ENCODE peak calls at places on chromosomes 2 and 18, in six cellular contexts. B is upper lobe of right lung, W is mesothelial cell of epicardium, O is GM06990, C is cardiac muscle cell, Q is fibroblast of lung. A is an unnamed sample.

GRCh38 chr18:22434973-22435608 is 17.4 kb upstream of the CTAGE1 start:
- DNase-seq in B (no peak), W (no peak), O (no peak), C (peak; percentile 58), Q (peak; percentile 65), A (no peak)

GRCh38 chr2:237594514-237594871 is 4.0 kb upstream of the RAB17 start:
- DNase-seq in B (no peak), W (no peak), O (no peak), C (peak; percentile 53), Q (no peak), A (no peak)

GRCh38 chr18:58772161-58772560 is 92.5 kb upstream of the ZNF532 start:
- DNase-seq in B (no peak), W (no peak), O (no peak), C (no peak), Q (no peak), A (no peak)

GRCh38 chr2:168245074-168245825 is 2.1 kb downstream of the STK39 start:
- DNase-seq in B (no peak), W (no peak), O (no peak), C (peak; percentile 15), Q (peak; percentile 20), A (no peak)

GRCh38 chr2:96873651-96874096 is 3.8 kb upstream of the SEMA4C start:
- DNase-seq in B (no peak), W (no peak), O (no peak), C (no peak), Q (no peak), A (no peak)

GRCh38 chr2:2587364-2587763 is 256.3 kb upstream of the MYT1L start:
- DNase-seq in B (no peak), W (no peak), O (no peak), C (no peak), Q (no peak), A (no peak)

GRCh38 chr2:172370821-172371455 is 56.4 kb upstream of the ITGA6 start:
- DNase-seq in B (no peak), W (no peak), O (no peak), C (no peak), Q (no peak), A (no peak)

GRCh38 chr18:14124689-14125088 is 7.5 kb downstream of the ZNF519 start:
- DNase-seq in B (no peak), W (no peak), O (no peak), C (no peak), Q (no peak), A (no peak)

GRCh38 chr2:100460904-100461303 is 9.4 kb upstream of the NMS start:
- DNase-seq in B (no peak), W (no peak), O (no peak), C (no peak), Q (no peak), A (no peak)

GRCh38 chr2:138000796-138001195 is 36.5 kb downstream of the HNMT start:
- DNase-seq in B (no peak), W (no peak), O (no peak), C (no peak), Q (no peak), A (no peak)

GRCh38 chr2:127640082-127641072 is 5.6 kb upstream of the GPR17 start:
- DNase-seq in B (no peak), W (no peak), O (peak; percentile 73), C (no peak), Q (no peak), A (no peak)

GRCh38 chr2:11774600-11774999 is 28.2 kb downstream of the LPIN1 start:
- DNase-seq in B (no peak), W (no peak), O (no peak), C (no peak), Q (no peak), A (no peak)

GRCh38 chr18:78703297-78703696 is 276.3 kb upstream of the SALL3 start:
- DNase-seq in B (no peak), W (no peak), O (no peak), C (no peak), Q (no peak), A (no peak)

GRCh38 chr18:74530584-74530862 is 3.8 kb upstream of the CNDP1 start:
- DNase-seq in B (no peak), W (no peak), O (no peak), C (no peak), Q (no peak), A (no peak)

GRCh38 chr18:70382032-70382431 is 93.2 kb downstream of the SOCS6 start:
- DNase-seq in B (no peak), W (no peak), O (no peak), C (no peak), Q (no peak), A (no peak)

GRCh38 chr2:219252900-219253752 is at the start of gene TUBA4B:
- DNase-seq in B (peak; percentile 80), W (no peak), O (peak; percentile 69), C (no peak), Q (no peak), A (no peak)

GRCh38 chr2:164138750-164139149 is 402.9 kb upstream of the FIGN start:
- DNase-seq in B (no peak), W (no peak), O (no peak), C (no peak), Q (no peak), A (no peak)

GRCh38 chr2:75099521-75099922 is 99.8 kb downstream of the TACR1 start:
- DNase-seq in B (no peak), W (no peak), O (no peak), C (no peak), Q (no peak), A (no peak)

GRCh38 chr2:160477032-160477431 is 16.6 kb downstream of the RBMS1 start:
- DNase-seq in B (no peak), W (no peak), O (no peak), C (no peak), Q (no peak), A (no peak)

GRCh38 chr18:59835656-59836379 is 64.0 kb upstream of the PMAIP1 start:
- DNase-seq in B (no peak), W (no peak), O (peak; percentile 64), C (no peak), Q (no peak), A (peak; percentile 51)

GRCh38 chr2:33457588-33458247 is 18.7 kb upstream of the RASGRP3 start:
- DNase-seq in B (no peak), W (no peak), O (no peak), C (peak; percentile 28), Q (peak; percentile 86), A (no peak)

GRCh38 chr2:67986258-67986657 is 76.5 kb downstream of the C1D start:
- DNase-seq in B (no peak), W (no peak), O (no peak), C (no peak), Q (no peak), A (no peak)
- TF ChIP-seq CTCF in B (no peak), W (no peak), O (no peak), C (no peak), Q (no peak), A (no peak)

DNA sequence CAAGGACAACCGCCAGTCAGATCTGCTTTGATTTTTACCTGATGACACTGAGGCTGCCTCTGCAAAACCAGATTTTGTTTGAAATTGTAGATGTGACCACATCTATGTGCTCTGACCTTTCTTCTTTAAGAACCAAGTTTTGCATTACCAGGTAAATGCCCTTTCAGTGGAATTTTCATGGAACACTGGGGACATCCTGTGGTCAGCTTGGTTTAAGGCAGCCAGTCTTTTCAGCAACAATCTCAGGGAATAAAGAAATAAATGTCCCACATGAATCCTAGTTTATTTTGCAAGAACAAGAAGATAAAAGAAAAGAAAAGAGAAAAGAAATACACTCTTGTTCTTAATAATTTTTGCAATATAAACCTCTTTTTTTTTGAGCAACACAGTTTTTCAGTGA is 90.6 kb downstream of the POU3F3 start:
- DNase-seq in B (no peak), W (no peak), O (no peak), C (peak; percentile 0), Q (no peak), A (no peak)
- TF ChIP-seq CTCF in B (peak; percentile 35), W (peak; percentile 16), O (peak; percentile 23), C (no peak), Q (no peak), A (peak; percentile 19)

GRCh38 chr2:57516740-57517340 is 529.8 kb upstream of the VRK2 start:
- DNase-seq in B (no peak), W (no peak), O (no peak), C (peak; percentile 62), Q (peak; percentile 60), A (peak; percentile 22)
- TF ChIP-seq CTCF in B (peak; percentile 68), W (peak; percentile 77), O (peak; percentile 43), C (peak; percentile 33), Q (peak; percentile 23), A (peak; percentile 43)

DNA sequence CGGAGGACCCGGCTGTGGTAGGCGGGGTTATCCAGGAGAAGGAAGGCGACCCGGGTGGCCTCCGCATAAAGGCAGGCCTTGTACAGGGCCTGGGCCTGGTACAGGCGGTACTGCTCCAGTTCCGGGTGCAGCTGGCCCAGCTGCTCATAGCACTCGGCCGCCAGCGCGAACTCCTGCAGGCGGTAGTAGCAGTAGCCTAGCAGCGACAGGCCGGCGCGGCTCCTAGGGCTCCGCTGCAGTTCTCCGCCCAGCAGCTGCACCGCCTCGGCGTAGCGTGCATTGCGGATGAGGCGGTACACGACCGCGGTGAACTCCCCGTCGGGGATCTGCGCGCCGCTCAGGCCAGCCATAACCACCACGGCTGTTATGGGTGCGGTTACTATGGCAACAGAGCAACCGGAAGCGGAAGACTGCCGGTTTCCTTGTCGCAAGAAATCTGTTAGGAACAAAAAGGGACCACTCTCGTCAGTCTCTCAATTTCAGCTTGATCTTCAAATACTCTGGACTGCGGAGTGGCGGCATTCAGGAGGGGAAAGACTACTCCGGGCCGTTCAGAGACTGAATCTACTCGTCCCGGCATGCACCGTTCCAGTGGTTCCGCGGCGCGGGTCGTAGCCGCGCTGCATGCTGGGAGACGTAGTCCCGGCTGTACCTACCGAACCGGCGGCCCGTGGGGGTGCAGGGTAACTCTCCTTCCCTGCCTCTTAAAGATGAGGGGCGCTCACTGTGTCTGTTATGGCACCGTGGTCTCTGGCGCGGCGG is 160.0 kb downstream of the AGPS start:
- DNase-seq in B (peak; percentile 95), W (peak; percentile 81), O (peak; percentile 93), C (peak; percentile 92), Q (peak; percentile 91), A (peak; percentile 85)
- TF ChIP-seq CTCF in B (no peak), W (no peak), O (no peak), C (no peak), Q (no peak), A (no peak)

DNA sequence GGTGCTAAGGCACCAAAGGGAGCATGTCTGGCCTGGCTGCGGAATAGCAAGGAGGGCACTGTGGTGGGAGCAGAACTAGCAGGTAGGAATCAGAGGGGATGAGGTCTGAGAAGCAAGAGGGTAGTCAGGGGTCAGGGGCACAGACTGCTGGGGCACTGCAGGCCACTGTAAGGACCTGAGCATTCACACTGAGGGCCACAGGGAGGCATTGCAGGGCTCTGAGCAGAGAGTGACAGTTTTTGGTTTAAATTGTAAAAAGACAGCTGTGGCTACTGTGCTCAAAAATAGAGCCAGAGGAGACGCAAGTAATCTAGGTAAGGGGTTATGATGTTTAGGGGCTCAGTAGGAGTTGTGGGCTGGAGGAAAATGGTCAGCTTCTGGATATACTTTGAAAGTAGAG is 41.5 kb downstream of the ARHGAP25 start:
- DNase-seq in B (no peak), W (no peak), O (no peak), C (no peak), Q (no peak), A (no peak)
- TF ChIP-seq CTCF in B (no peak), W (no peak), O (peak; percentile 40), C (peak; percentile 26), Q (no peak), A (no peak)

DNA sequence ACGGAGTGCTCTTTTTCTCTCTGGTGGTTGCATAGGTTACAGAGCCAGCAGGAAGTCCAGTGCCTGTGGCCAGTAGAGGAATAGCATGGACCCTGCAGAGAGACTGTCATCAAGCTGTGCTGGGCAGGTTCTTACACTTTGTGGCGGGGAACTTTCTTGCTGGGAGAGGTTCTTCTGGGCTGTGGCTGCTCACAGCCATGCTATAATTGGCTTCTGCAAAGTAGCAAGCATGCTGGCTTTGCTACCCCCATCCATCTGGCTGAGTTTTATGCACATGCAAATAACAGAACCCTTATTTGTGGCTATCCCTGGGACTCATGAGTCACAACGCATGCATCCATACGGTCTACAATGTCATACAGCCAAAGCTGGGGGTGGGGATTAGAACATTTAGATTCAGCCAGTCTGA is 68.9 kb downstream of the PLCL1 start:
- DNase-seq in B (no peak), W (no peak), O (no peak), C (peak; percentile 48), Q (peak; percentile 68), A (no peak)
- TF ChIP-seq CTCF in B (no peak), W (no peak), O (no peak), C (no peak), Q (no peak), A (no peak)